ENCODE peak calls at places on chromosomes 11 and 22, in ten cellular contexts. Y is H1; P is KBM-7; K is kidney tubule cell; B is brain microvascular endothelial cell; U is cardiac muscle cell; I is HFF-Myc; W is activated naive CD4-positive, alpha-beta T cell treated with anti-CD3 and anti-CD28 coated beads, Interleukin-2, amount 50 U/mL, for 16 hours; N is NCI-H1105 treated with DMSO at 0.1 percent for 48 hours; Z is NCI-H446 treated with DMSO at 0.1 percent for 48 hours. A is an unnamed sample.

GRCh38 chr11:72739240-72740059 is 12.8 kb downstream of the ARAP1 start:
- DNase-seq in Y (no peak), P (no peak), K (no peak), B (no peak), U (no peak), I (no peak), W (no peak), N (no peak), Z (no peak), A (no peak)

GRCh38 chr11:33258631-33259184 is 1.5 kb downstream of the HIPK3 start:
- DNase-seq in Y (no peak), P (no peak), K (no peak), B (peak), U (peak), I (no peak), W (no peak), N (peak), Z (no peak), A (peak)

GRCh38 chr11:27703453-27703852 is 3.2 kb upstream of the BDNF start:
- DNase-seq in Y (no peak), P (no peak), K (no peak), B (peak), U (peak), I (no peak), W (no peak), N (no peak), Z (no peak), A (no peak)

GRCh38 chr22:19429950-19430889 is 1.3 kb downstream of the HIRA start:
- DNase-seq in Y (no peak), P (peak), K (peak), B (peak), U (peak), I (no peak), W (peak), N (no peak), Z (no peak), A (peak)

GRCh38 chr11:1888811-1889526 is 2.7 kb downstream of the PRR33 start:
- DNase-seq in Y (no peak), P (peak), K (no peak), B (no peak), U (no peak), I (no peak), W (peak), N (no peak), Z (no peak), A (peak)

GRCh38 chr11:102802341-102802740 is 4.4 kb upstream of the MMP1 start:
- DNase-seq in Y (no peak), P (no peak), K (no peak), B (peak), U (peak), I (peak), W (no peak), N (no peak), Z (no peak), A (no peak)

GRCh38 chr11:65573391-65574146 is 1.2 kb downstream of the FAM89B start:
- DNase-seq in Y (no peak), P (no peak), K (no peak), B (no peak), U (no peak), I (no peak), W (no peak), N (no peak), Z (no peak), A (no peak)

GRCh38 chr11:37712246-37712645 is 1114.2 kb upstream of the RAG2 start:
- DNase-seq in Y (no peak), P (no peak), K (peak), B (peak), U (peak), I (no peak), W (no peak), N (no peak), Z (peak), A (no peak)

GRCh38 chr11:65392899-65393298 is 6.5 kb downstream of the FRMD8 start:
- DNase-seq in Y (no peak), P (no peak), K (no peak), B (no peak), U (no peak), I (no peak), W (no peak), N (no peak), Z (no peak), A (no peak)

GRCh38 chr11:111299111-111300026 is 1.0 kb downstream of the POU2AF3 start:
- DNase-seq in Y (peak), P (no peak), K (peak), B (peak), U (peak), I (no peak), W (peak), N (no peak), Z (no peak), A (no peak)

A was measured in MV-4-11.